ENCODE peak calls at places on chromosome 11, in seven cellular contexts. B, K, L, Q, Y, I and P are unnamed samples.

GRCh38 chr11:83819936-83820549 is 533.9 kb upstream of the CCDC90B start:
- DNase-seq in L (peak; percentile 65), I (no peak), Q (no peak), K (no peak), Y (peak; percentile 62), B (no peak), P (no peak)

GRCh38 chr11:17640493-17641164 is 78.7 kb upstream of the MYOD1 start:
- DNase-seq in B (no peak), I (no peak), L (no peak), K (no peak), Y (no peak), Q (no peak), P (no peak)

GRCh38 chr11:12827369-12827768 is 153.1 kb downstream of the TEAD1 start:
- DNase-seq in L (no peak), K (no peak), Q (no peak), I (no peak), B (no peak), Y (no peak), P (no peak)

GRCh38 chr11:14414470-14415461 is 55.8 kb upstream of the RRAS2 start:
- DNase-seq in I (no peak), L (no peak), Q (peak; percentile 72), B (no peak), Y (peak; percentile 65), K (no peak), P (no peak)

GRCh38 chr11:15055620-15056356 is 17.6 kb upstream of the CALCB start:
- DNase-seq in L (no peak), K (no peak), B (no peak), Y (no peak), I (no peak), Q (no peak), P (no peak)

GRCh38 chr11:10522921-10523320 is 18.1 kb downstream of the RNF141 start:
- DNase-seq in Q (no peak), L (peak; percentile 25), B (no peak), Y (peak; percentile 30), K (no peak), I (no peak), P (no peak)

GRCh38 chr11:13720940-13721339 is 52.5 kb downstream of the FAR1 start:
- DNase-seq in Y (no peak), L (peak; percentile 47), B (no peak), K (no peak), I (no peak), Q (no peak), P (no peak)

GRCh38 chr11:115098037-115098436 is 406.2 kb downstream of the CADM1 start:
- DNase-seq in B (no peak), Q (no peak), K (no peak), Y (peak; percentile 18), L (no peak), I (no peak), P (no peak)

GRCh38 chr11:75677275-75677674 is 8.4 kb upstream of the MAP6 start:
- DNase-seq in B (no peak), L (no peak), Y (no peak), I (no peak), K (no peak), Q (no peak), P (no peak)

GRCh38 chr11:47533690-47534135 is 19.2 kb downstream of the CELF1 start:
- DNase-seq in B (no peak), Y (peak; percentile 78), Q (no peak), L (no peak), I (no peak), K (no peak), P (no peak)

GRCh38 chr11:94305146-94305545 is 766 bp downstream of the IZUMO1R start:
- DNase-seq in L (no peak), B (no peak), Q (no peak), I (no peak), Y (peak; percentile 26), K (no peak), P (no peak)

GRCh38 chr11:116595305-116595880 is 177.4 kb downstream of the BUD13 start:
- DNase-seq in I (peak; percentile 10), K (no peak), L (no peak), B (peak; percentile 49), Q (no peak), Y (no peak), P (no peak)

GRCh38 chr11:122137081-122137793 is 21.2 kb upstream of the BLID start:
- DNase-seq in I (no peak), K (no peak), B (no peak), Y (peak; percentile 97), L (peak; percentile 88), Q (no peak), P (no peak)

GRCh38 chr11:114989536-114989935 is 311.2 kb downstream of the NXPE2 start:
- DNase-seq in B (no peak), Q (no peak), Y (no peak), L (no peak), I (no peak), K (no peak), P (peak; percentile 18)

GRCh38 chr11:24422371-24422770 is 74.5 kb upstream of the LUZP2 start:
- DNase-seq in Y (peak; percentile 74), Q (no peak), B (no peak), I (no peak), L (no peak), K (no peak), P (no peak)

GRCh38 chr11:8239056-8239455 is 24.6 kb downstream of the LMO1 start:
- DNase-seq in K (no peak), Q (no peak), I (no peak), B (no peak), L (no peak), Y (no peak), P (no peak)

GRCh38 chr11:128563942-128564641 is 23.3 kb downstream of the ETS1 start:
- DNase-seq in L (no peak), B (no peak), K (no peak), Y (no peak), Q (no peak), I (no peak), P (no peak)

GRCh38 chr11:67031791-67032561 is 9.0 kb downstream of the SYT12 start:
- DNase-seq in I (no peak), B (no peak), L (no peak), K (no peak), Y (peak; percentile 77), Q (no peak), P (no peak)

GRCh38 chr11:12792590-12792989 is 118.4 kb downstream of the TEAD1 start:
- DNase-seq in K (no peak), Y (peak; percentile 75), I (no peak), L (no peak), B (no peak), Q (no peak), P (no peak)

GRCh38 chr11:12075291-12075690 is 35.1 kb upstream of the MICAL2 start:
- DNase-seq in Y (no peak), B (no peak), Q (no peak), I (no peak), K (no peak), L (no peak), P (no peak)

GRCh38 chr11:76237041-76237649 is 30.8 kb upstream of the WNT11 start:
- DNase-seq in Y (no peak), K (no peak), L (no peak), I (no peak), B (no peak), Q (no peak), P (no peak)

GRCh38 chr11:64935634-64936081 is at the start of gene GPHA2:
- DNase-seq in K (no peak), B (no peak), Q (no peak), Y (no peak), I (no peak), L (no peak), P (no peak)
- TF ChIP-seq CTCF in K (no peak), B (no peak), Q (no peak), Y (peak; percentile 8), I (no peak), L (no peak), P (no peak)

GRCh38 chr11:68044145-68044813 is 5.5 kb downstream of the TCIRG1 start:
- DNase-seq in L (no peak), Q (no peak), K (no peak), Y (no peak), I (peak; percentile 53), B (no peak), P (peak; percentile 36)
- H3K4me1 ChIP-seq in L (peaks cover 8% of the 10 kb centered on the region), Q (peaks cover 24% of the 10 kb centered on the region), K (peaks cover 18% of the 10 kb centered on the region), Y (peaks cover 2% of the 10 kb centered on the region), I (peaks cover 4% of the 10 kb centered on the region), B (peaks cover 11% of the 10 kb centered on the region), P (no peaks in the 10 kb centered on the region)

GRCh38 chr11:69540118-69541000 is 58.9 kb downstream of the LINC01488 start:
- DNase-seq in L (peak; percentile 31), Q (no peak), B (no peak), K (peak; percentile 54), Y (no peak), I (no peak), P (peak; percentile 76)
- H3K27ac ChIP-seq in L (no peak overlapping the region), Q (no peak overlapping the region), B (no peak overlapping the region), K (peak overlapping the region; percentile 83), Y (no peak overlapping the region), I (no peak overlapping the region), P (peak overlapping the region; percentile 15)

GRCh38 chr11:102794382-102794781 is 3.6 kb downstream of the MMP1 start:
- DNase-seq in B (no peak), L (peak; percentile 48), Y (peak; percentile 14), I (no peak), K (no peak), Q (no peak), P (no peak)
- TF ChIP-seq CTCF in B (no peak), L (peak; percentile 66), Y (peak; percentile 34), I (peak; percentile 39), K (peak; percentile 22), Q (no peak), P (peak; percentile 5)

GRCh38 chr11:65382804-65383368 is 440 bp upstream of the SLC25A45 start:
- DNase-seq in Y (no peak), I (peak; percentile 94), L (no peak), K (no peak), Q (peak; percentile 19), B (peak; percentile 94), P (peak; percentile 96)
- H3K4me1 ChIP-seq in Y (peaks cover 32% of the 10 kb centered on the region), I (peaks cover 16% of the 10 kb centered on the region), L (peaks cover 46% of the 10 kb centered on the region), K (peaks cover 74% of the 10 kb centered on the region), Q (peaks cover 59% of the 10 kb centered on the region), B (peaks cover 40% of the 10 kb centered on the region), P (peaks cover 50% of the 10 kb centered on the region)